ENCODE peak calls at places on chromosomes 11 and 22, in ten cellular contexts. S is T1000; J is Peyer's patch; E is substantia nigra; Z is caudate nucleus; Q is GM03348; I is activated CD8-positive, alpha-beta memory T cell treated with anti-CD3 and anti-CD28 coated beads for 1 hour; R is IMR-90; A is effector CD4-positive, alpha-beta T cell; F is effector memory CD4-positive, alpha-beta T cell. C is an unnamed sample.

GRCh38 chr22:49476800-49477400 is 350.8 kb downstream of the BRD1 start:
- DNase-seq in S (no peak), J (no peak), E (no peak), Z (no peak), Q (no peak), I (no peak), R (no peak), A (no peak), F (no peak), C (no peak)

GRCh38 chr11:32418836-32419235 is 16.5 kb downstream of the WT1 start:
- DNase-seq in S (no peak), J (no peak), E (no peak), Z (no peak), Q (no peak), I (no peak), R (no peak), A (no peak), F (no peak), C (no peak)

GRCh38 chr22:24355574-24355973 is 71.8 kb upstream of the ADORA2A start:
- DNase-seq in S (no peak), J (no peak), E (no peak), Z (no peak), Q (no peak), I (no peak), R (no peak), A (no peak), F (no peak), C (no peak)

GRCh38 chr22:27580311-27580897 is 221.2 kb downstream of the MN1 start:
- DNase-seq in S (no peak), J (no peak), E (no peak), Z (no peak), Q (no peak), I (no peak), R (no peak), A (no peak), F (no peak), C (peak)

GRCh38 chr11:73359930-73360742 is 16.1 kb upstream of the RELT start:
- DNase-seq in S (no peak), J (no peak), E (no peak), Z (no peak), Q (peak), I (no peak), R (peak), A (peak), F (no peak), C (peak)

GRCh38 chr22:37998543-37998942 is 14.2 kb upstream of the SOX10 start:
- DNase-seq in S (no peak), J (no peak), E (peak), Z (peak), Q (no peak), I (no peak), R (no peak), A (no peak), F (no peak), C (peak)

GRCh38 chr22:33104192-33104591 is 46.0 kb upstream of the SYN3 start:
- DNase-seq in S (no peak), J (no peak), E (no peak), Z (no peak), Q (no peak), I (no peak), R (no peak), A (no peak), F (no peak), C (no peak)

GRCh38 chr22:28019881-28020861 is 101.1 kb upstream of the PITPNB start:
- DNase-seq in S (peak), J (peak), E (peak), Z (peak), Q (peak), I (peak), R (peak), A (peak), F (peak), C (peak)

GRCh38 chr22:29454186-29454745 is 15.9 kb downstream of the RFPL1 start:
- DNase-seq in S (no peak), J (no peak), E (peak), Z (no peak), Q (no peak), I (no peak), R (no peak), A (no peak), F (no peak), C (no peak)

GRCh38 chr11:119120639-119121007 is 757 bp upstream of the HINFP start:
- DNase-seq in S (no peak), J (no peak), E (no peak), Z (no peak), Q (peak), I (no peak), R (peak), A (no peak), F (no peak), C (peak)

GRCh38 chr11:7903940-7904339 is 27.1 kb downstream of the OR10A6 start:
- DNase-seq in S (no peak), J (no peak), E (no peak), Z (no peak), Q (no peak), I (no peak), R (no peak), A (no peak), F (no peak), C (no peak)

GRCh38 chr11:123374622-123374968 is 55.5 kb upstream of the GRAMD1B start:
- DNase-seq in S (no peak), J (no peak), E (no peak), Z (no peak), Q (no peak), I (no peak), R (no peak), A (no peak), F (no peak), C (no peak)

GRCh38 chr11:57316017-57316416 is 8.7 kb downstream of the TNKS1BP1 start:
- DNase-seq in S (no peak), J (no peak), E (no peak), Z (no peak), Q (no peak), I (no peak), R (no peak), A (no peak), F (no peak), C (no peak)

C was measured in RPMI7951.